ENCODE peak calls at places on chromosomes 7 and 10, in six cellular contexts. W, X, B, A, M and V are unnamed samples. For H3K36me3, the result is how much of the 10 kb centered on the place peaks cover.

GRCh38 chr10:110837418-110838120 is 34.2 kb upstream of the PDCD4 start:
- DNase-seq in M (no peak), X (no peak), W (no peak), A (no peak), B (no peak), V (no peak)

GRCh38 chr10:127880557-127880956 is 12.2 kb downstream of the CLRN3 start:
- DNase-seq in X (no peak), M (no peak), B (no peak), A (no peak), W (no peak), V (no peak)

GRCh38 chr7:3882782-3883181 is 581.7 kb downstream of the SDK1 start:
- DNase-seq in W (no peak), B (no peak), M (no peak), X (no peak), A (no peak), V (no peak)

GRCh38 chr10:75062900-75063299 is 48.6 kb upstream of the SAMD8 start:
- DNase-seq in B (no peak), X (no peak), M (no peak), W (no peak), A (no peak), V (no peak)

GRCh38 chr10:86046845-86047460 is 319.6 kb downstream of the GRID1 start:
- DNase-seq in M (no peak), X (no peak), B (no peak), W (no peak), A (no peak), V (no peak)

GRCh38 chr7:140196361-140197217 is 19.8 kb upstream of the KDM7A start:
- DNase-seq in B (no peak), M (no peak), A (peak), W (no peak), X (no peak), V (no peak)

GRCh38 chr7:105439174-105439893 is 50.6 kb upstream of the SRPK2 start:
- DNase-seq in B (no peak), M (no peak), W (no peak), X (no peak), A (peak), V (no peak)

GRCh38 chr7:30927040-30927439 is 15.4 kb downstream of the AQP1 start:
- DNase-seq in X (no peak), A (no peak), M (no peak), W (peak), B (no peak), V (no peak)

GRCh38 chr10:58177362-58177947 is 90.2 kb downstream of the IPMK start:
- DNase-seq in A (peak), B (peak), W (no peak), X (no peak), M (no peak), V (no peak)

GRCh38 chr10:124091646-124092269 is 1.6 kb downstream of the CHST15 start:
- DNase-seq in A (peak), W (peak), X (peak), B (peak), M (no peak), V (no peak)

DNA sequence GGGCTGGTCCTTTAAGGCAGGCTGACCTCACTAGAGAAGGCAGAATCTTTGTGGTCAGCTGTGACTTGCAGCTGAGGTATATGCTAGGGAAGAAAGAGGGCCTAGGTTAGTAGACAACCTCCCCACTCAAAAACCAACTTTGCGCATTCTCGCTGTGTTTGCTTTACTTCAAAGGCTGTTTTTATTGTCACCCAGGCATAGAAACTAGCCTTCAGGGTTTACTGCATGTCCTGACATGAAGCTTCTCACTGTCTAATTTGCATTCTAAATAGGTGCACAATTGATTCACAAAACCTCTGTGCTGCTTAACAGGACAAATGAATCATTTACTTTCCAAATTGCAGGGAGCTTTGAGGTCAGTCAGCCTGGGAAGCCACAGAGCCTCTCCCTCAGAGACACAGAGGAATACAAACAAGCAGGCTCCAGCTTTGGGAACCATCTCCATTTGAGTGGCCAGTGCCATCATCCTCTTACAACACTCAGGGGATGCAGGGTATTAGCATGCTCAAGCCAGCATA is 596.5 kb upstream of the GHITM start:
- DNase-seq in W (no peak), M (no peak), A (peak), B (no peak), X (peak), V (no peak)
- H3K27ac ChIP-seq in W (peak), M (no peak), A (no peak), B (no peak), X (peak), V (no peak)

GRCh38 chr10:70425096-70425495 is 16.4 kb downstream of the NODAL start:
- DNase-seq in X (no peak), W (no peak), B (no peak), M (no peak), A (no peak), V (no peak)
- H3K36me3 ChIP-seq in X (under half), W (half or more), B (under half), M (under half), A (under half), V (half or more)

GRCh38 chr7:55019691-55020480 is 1.1 kb downstream of the EGFR start:
- DNase-seq in B (peak), W (no peak), X (peak), A (peak), M (no peak), V (no peak)
- H3K27ac ChIP-seq in B (no peak), W (peak), X (no peak), A (peak), M (no peak), V (no peak)

DNA sequence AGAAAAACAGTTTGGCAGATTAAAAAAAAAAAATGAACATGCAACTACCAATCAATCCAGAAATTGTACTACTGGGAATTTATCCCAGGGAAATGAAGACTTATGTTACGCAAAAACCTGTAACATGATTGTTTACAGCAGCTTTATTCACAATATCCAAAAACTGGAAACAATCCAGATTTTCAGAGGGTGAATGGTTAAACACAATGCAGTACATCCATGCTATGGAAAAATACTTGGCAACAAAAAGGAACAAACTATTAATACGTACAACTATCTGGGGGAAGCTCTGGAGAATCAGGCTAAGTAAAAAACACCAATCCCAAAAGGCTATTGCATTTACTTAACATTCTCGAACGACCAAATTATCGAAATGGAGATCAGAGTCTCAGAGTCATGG is 21.3 kb upstream of the RUFY2 start:
- DNase-seq in X (no peak), W (no peak), A (no peak), B (no peak), M (no peak), V (no peak)
- H3K36me3 ChIP-seq in X (under half), W (under half), A (under half), B (under half), M (under half), V (under half)

GRCh38 chr7:66379761-66380160 is 174.6 kb downstream of the TPST1 start:
- DNase-seq in W (no peak), M (no peak), X (no peak), A (peak), B (no peak), V (no peak)
- H3K27ac ChIP-seq in W (no peak), M (no peak), X (no peak), A (peak), B (no peak), V (no peak)

GRCh38 chr10:8962249-8962648 is 907.8 kb downstream of the GATA3 start:
- DNase-seq in M (no peak), A (no peak), W (no peak), X (no peak), B (no peak), V (no peak)
- H3K36me3 ChIP-seq in M (under half), A (under half), W (under half), X (under half), B (under half), V (under half)

GRCh38 chr7:5599543-5600200 is 176.0 kb upstream of the TNRC18 start:
- DNase-seq in A (no peak), B (no peak), W (no peak), X (no peak), M (no peak), V (no peak)
- H3K27ac ChIP-seq in A (no peak), B (no peak), W (no peak), X (no peak), M (no peak), V (no peak)

GRCh38 chr7:98283887-98284222 is 2.4 kb downstream of the BRI3 start:
- DNase-seq in M (no peak), B (no peak), W (no peak), X (no peak), A (no peak), V (no peak)
- H3K36me3 ChIP-seq in M (under half), B (under half), W (under half), X (under half), A (under half), V (under half)

GRCh38 chr10:30537586-30537985 is 92.0 kb downstream of the LYZL2 start:
- DNase-seq in W (no peak), A (no peak), B (no peak), M (no peak), X (no peak), V (no peak)
- H3K27ac ChIP-seq in W (peak), A (no peak), B (no peak), M (no peak), X (no peak), V (no peak)